ENCODE peak calls at places on chromosomes 5 and 9, in ten cellular contexts. S is MG63; B is PC-3; M is naive thymus-derived CD4-positive, alpha-beta T cell; L is mesendoderm; T is astrocyte; Q is mesenchymal stem cell; P is effector memory CD4-positive, alpha-beta T cell; I is tibial artery; J is H1. Z is an unnamed sample. For H3K27me3, the result is how much of the 10 kb centered on the place peaks cover.

GRCh38 chr9:115117999-115118470 is at the start of gene TNC:
- DNase-seq in J (peak), M (no peak), T (peak), B (peak), S (peak), L (peak), P (no peak), I (peak), Q (peak), Z (peak)

GRCh38 chr5:110968246-110969005 is 103.1 kb upstream of the TSLP start:
- DNase-seq in T (peak), M (no peak), Q (no peak), S (no peak), B (peak), J (no peak), L (no peak), I (no peak), P (no peak), Z (no peak)

GRCh38 chr9:121675969-121676822 is 24.8 kb downstream of the DAB2IP start:
- DNase-seq in T (no peak), J (no peak), S (no peak), B (no peak), M (no peak), P (no peak), Q (peak), I (no peak), L (no peak), Z (no peak)

GRCh38 chr5:130692766-130693165 is 472.3 kb downstream of the HINT1 start:
- DNase-seq in Q (no peak), S (no peak), T (no peak), L (no peak), M (no peak), I (no peak), B (peak), J (no peak), P (no peak), Z (no peak)

GRCh38 chr5:94693043-94693822 is 74.8 kb downstream of the SLF1 start:
- DNase-seq in I (no peak), Q (peak), P (no peak), M (peak), T (peak), B (peak), L (peak), J (no peak), S (peak), Z (peak)

GRCh38 chr5:5330723-5331530 is 91.5 kb upstream of the ICE1 start:
- DNase-seq in T (peak), M (no peak), Q (peak), B (no peak), L (no peak), S (no peak), J (no peak), P (no peak), I (no peak), Z (no peak)

GRCh38 chr9:32500768-32501167 is 25.2 kb downstream of the RIGI start:
- DNase-seq in I (no peak), J (no peak), B (peak), L (no peak), P (no peak), T (peak), Q (peak), S (no peak), M (no peak), Z (no peak)

GRCh38 chr9:128829477-128830251 is at the start of gene SPOUT1:
- DNase-seq in T (peak), B (peak), I (peak), S (peak), J (peak), M (peak), L (peak), Q (peak), P (peak), Z (peak)

GRCh38 chr9:109817846-109818472 is 38.0 kb downstream of the PALM2AKAP2 start:
- DNase-seq in I (peak), Q (peak), T (peak), J (peak), L (peak), P (no peak), M (no peak), S (peak), B (peak), Z (peak)

GRCh38 chr5:176176231-176176630 is 62.0 kb upstream of the SIMC1 start:
- DNase-seq in P (no peak), Q (no peak), L (no peak), T (no peak), B (no peak), S (no peak), J (no peak), M (no peak), I (no peak), Z (no peak)

GRCh38 chr5:152907488-152908245 is 502.6 kb upstream of the NMUR2 start:
- DNase-seq in B (no peak), J (no peak), P (no peak), S (no peak), I (no peak), L (no peak), M (no peak), Q (no peak), T (no peak), Z (no peak)

GRCh38 chr5:106290841-106291240 is 1379.9 kb downstream of the EFNA5 start:
- DNase-seq in Q (no peak), M (no peak), T (peak), B (peak), P (no peak), L (no peak), I (no peak), J (no peak), S (no peak), Z (no peak)

GRCh38 chr9:27412963-27413362 is 111.1 kb upstream of the IFNK start:
- DNase-seq in M (no peak), S (no peak), J (no peak), I (no peak), T (no peak), L (no peak), P (no peak), Q (no peak), B (no peak), Z (no peak)

GRCh38 chr5:135031146-135031812 is 2.7 kb downstream of the PITX1 start:
- DNase-seq in S (no peak), J (peak), T (no peak), I (no peak), Q (peak), L (peak), P (no peak), M (peak), B (no peak), Z (no peak)

GRCh38 chr9:136663311-136663679 is 579 bp downstream of the EGFL7 start:
- DNase-seq in Q (no peak), B (no peak), T (no peak), S (no peak), J (no peak), L (no peak), P (no peak), M (no peak), I (no peak), Z (no peak)

GRCh38 chr5:14144586-14145355 is 1.6 kb downstream of the TRIO start:
- DNase-seq in Q (peak), J (peak), S (peak), L (peak), T (no peak), M (peak), I (peak), P (peak), B (peak), Z (no peak)

GRCh38 chr9:22214497-22215031 is 205.5 kb upstream of the CDKN2B start:
- DNase-seq in I (no peak), M (no peak), B (peak), J (no peak), L (no peak), P (no peak), Q (peak), T (peak), S (no peak), Z (no peak)

GRCh38 chr9:91832322-91832721 is 117.7 kb downstream of the ROR2 start:
- DNase-seq in J (no peak), I (peak), L (no peak), T (no peak), B (no peak), Q (no peak), P (no peak), S (no peak), M (no peak), Z (no peak)

GRCh38 chr9:91750343-91750742 is 199.7 kb downstream of the ROR2 start:
- DNase-seq in L (no peak), S (no peak), T (no peak), I (no peak), B (peak), Q (no peak), P (no peak), M (no peak), J (no peak), Z (no peak)

GRCh38 chr9:26112724-26113123 is 434.5 kb upstream of the TUSC1 start:
- DNase-seq in L (no peak), P (no peak), I (no peak), J (no peak), S (no peak), M (no peak), T (peak), Q (no peak), B (peak), Z (no peak)

GRCh38 chr5:37938086-37938852 is 98.4 kb upstream of the GDNF start:
- DNase-seq in P (no peak), T (no peak), S (no peak), L (no peak), I (no peak), J (no peak), Q (no peak), M (no peak), B (no peak), Z (no peak)

GRCh38 chr9:92525306-92525705 is 10.5 kb downstream of the ECM2 start:
- DNase-seq in M (no peak), I (no peak), L (no peak), S (no peak), B (peak), T (peak), P (no peak), J (no peak), Q (peak), Z (no peak)

GRCh38 chr9:84617415-84617814 is 52.1 kb upstream of the NTRK2 start:
- DNase-seq in I (no peak), P (no peak), L (no peak), M (no peak), S (no peak), J (no peak), B (no peak), Q (no peak), T (no peak), Z (no peak)

GRCh38 chr9:116269250-116269649 is 115.7 kb downstream of the PAPPA start:
- DNase-seq in S (peak), T (peak), M (no peak), P (no peak), Q (peak), I (no peak), J (no peak), B (peak), L (no peak), Z (no peak)

GRCh38 chr5:26487553-26487952 is 550.8 kb downstream of the CDH9 start:
- DNase-seq in M (no peak), I (no peak), B (no peak), J (no peak), T (no peak), Q (no peak), L (peak), S (no peak), P (no peak), Z (no peak)

GRCh38 chr9:6581266-6581665 is 64.3 kb downstream of the GLDC start:
- DNase-seq in P (no peak), J (no peak), S (no peak), B (no peak), Q (no peak), M (no peak), L (no peak), I (no peak), T (no peak), Z (no peak)

GRCh38 chr9:84349706-84350105 is 9.1 kb upstream of the SLC28A3 start:
- DNase-seq in J (no peak), S (no peak), M (no peak), P (no peak), L (no peak), T (no peak), I (no peak), B (peak), Q (peak), Z (no peak)

GRCh38 chr5:140327589-140327988 is 18.8 kb downstream of the HBEGF start:
- DNase-seq in I (no peak), M (no peak), L (peak), Q (peak), T (no peak), S (no peak), P (no peak), B (peak), J (no peak), Z (no peak)

GRCh38 chr5:115549154-115549553 is 4.6 kb upstream of the FEM1C start:
- DNase-seq in J (peak), Q (no peak), M (no peak), P (peak), L (peak), T (no peak), S (no peak), I (no peak), B (peak), Z (no peak)

GRCh38 chr9:108645520-108645919 is 210.3 kb downstream of the ACTL7B start:
- DNase-seq in J (no peak), B (no peak), S (no peak), Q (no peak), T (peak), I (no peak), M (no peak), L (no peak), P (no peak), Z (no peak)

GRCh38 chr5:16313761-16314160 is 134.2 kb upstream of the MARCHF11 start:
- DNase-seq in B (no peak), Q (no peak), J (no peak), T (no peak), I (no peak), S (no peak), M (no peak), L (no peak), P (no peak), Z (no peak)

GRCh38 chr5:172603425-172603824 is 37.6 kb upstream of the NEURL1B start:
- DNase-seq in J (no peak), I (peak), S (no peak), T (peak), M (no peak), L (no peak), B (no peak), P (no peak), Q (peak), Z (peak)

GRCh38 chr5:37637165-37637845 is 202.5 kb downstream of the GDNF start:
- DNase-seq in P (no peak), Q (peak), B (peak), I (no peak), J (no peak), T (peak), S (peak), L (no peak), M (no peak), Z (peak)

GRCh38 chr9:115847245-115847644 is 306.3 kb upstream of the PAPPA start:
- DNase-seq in Q (peak), I (no peak), L (no peak), S (no peak), J (no peak), B (peak), T (peak), P (no peak), M (no peak), Z (peak)

GRCh38 chr9:112384219-112384618 is 4.3 kb downstream of the HSDL2 start:
- DNase-seq in M (no peak), I (no peak), J (no peak), T (no peak), P (no peak), B (no peak), S (no peak), Q (no peak), L (no peak), Z (no peak)

GRCh38 chr9:96158147-96158546 is 143.8 kb downstream of the HSD17B3 start:
- DNase-seq in L (no peak), P (no peak), S (no peak), B (no peak), J (no peak), M (no peak), Q (no peak), T (no peak), I (no peak), Z (no peak)

GRCh38 chr9:96156151-96156550 is 145.8 kb downstream of the HSD17B3 start:
- DNase-seq in T (no peak), Q (no peak), J (no peak), L (no peak), M (no peak), I (no peak), S (no peak), P (no peak), B (no peak), Z (no peak)

GRCh38 chr9:96156578-96156977 is 145.4 kb downstream of the HSD17B3 start:
- DNase-seq in S (no peak), B (no peak), T (no peak), P (no peak), M (no peak), I (no peak), L (no peak), J (no peak), Q (no peak), Z (no peak)

GRCh38 chr9:96158909-96159575 is 142.9 kb downstream of the HSD17B3 start:
- DNase-seq in L (no peak), B (peak), J (no peak), M (no peak), S (no peak), T (peak), I (no peak), P (no peak), Q (no peak), Z (no peak)

GRCh38 chr9:96157675-96158074 is 144.3 kb downstream of the HSD17B3 start:
- DNase-seq in T (no peak), L (no peak), M (no peak), P (no peak), Q (no peak), S (no peak), B (no peak), I (no peak), J (no peak), Z (no peak)
- H3K27me3 ChIP-seq in T (under half), L (under half), M (under half), P (under half), Q (under half), S (under half), B (under half), I (under half), J (under half), Z (under half)

GRCh38 chr5:161546463-161547301 is at the start of gene GABRB2:
- DNase-seq in Q (peak), B (no peak), P (no peak), J (peak), L (peak), I (no peak), T (peak), M (no peak), S (peak), Z (no peak)
- H3K27me3 ChIP-seq in Q (half or more), B (under half), P (under half), J (half or more), L (under half), I (half or more), T (under half), M (under half), S (under half), Z (under half)

DNA sequence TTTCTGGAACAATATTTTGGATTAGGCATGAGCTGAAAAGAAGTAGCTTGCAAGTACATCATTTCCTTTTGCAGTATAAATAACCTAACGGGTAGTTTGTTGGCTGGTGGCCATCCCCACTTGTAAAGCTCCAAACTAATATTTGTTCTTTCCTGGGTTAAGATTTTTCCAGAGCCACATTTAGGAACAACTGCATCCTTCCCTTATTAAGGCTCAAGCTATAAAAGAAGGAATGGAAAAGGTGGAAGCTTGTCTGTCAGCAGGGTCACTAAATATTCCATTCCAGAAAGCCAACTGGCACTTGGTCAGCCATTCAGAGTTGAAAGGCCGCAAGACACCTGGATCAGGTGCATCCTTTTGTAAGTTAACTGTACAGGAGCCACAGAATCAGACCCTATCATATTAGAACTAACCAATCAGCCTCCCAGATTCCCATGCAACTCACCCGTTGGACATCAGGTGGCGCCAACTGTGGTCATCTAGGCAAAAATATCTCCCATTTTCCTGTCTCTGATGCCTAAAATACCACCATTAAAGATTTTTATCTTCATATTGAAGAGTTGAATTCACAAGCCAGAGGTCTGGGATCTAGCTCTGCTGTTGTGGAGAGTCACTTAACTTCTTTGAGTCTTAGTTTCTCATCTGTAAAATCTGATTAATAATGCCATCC is 82.9 kb downstream of the PTCD2 start:
- DNase-seq in Q (no peak), B (peak), P (no peak), S (no peak), M (no peak), L (peak), T (no peak), I (peak), J (peak), Z (no peak)
- H3K27me3 ChIP-seq in Q (under half), B (under half), P (under half), S (under half), M (under half), L (under half), T (under half), I (under half), J (under half), Z (under half)

GRCh38 chr5:157157492-157157891 is 8.6 kb downstream of the GARIN3 start:
- DNase-seq in I (no peak), Q (no peak), J (no peak), B (no peak), T (no peak), P (no peak), S (no peak), M (no peak), L (no peak), Z (no peak)
- H3K27me3 ChIP-seq in I (under half), Q (under half), J (under half), B (half or more), T (under half), P (under half), S (under half), M (under half), L (under half), Z (under half)

GRCh38 chr5:2169417-2169787 is 286.7 kb upstream of the IRX4 start:
- DNase-seq in S (no peak), Q (no peak), T (no peak), L (no peak), I (peak), B (no peak), P (no peak), J (no peak), M (no peak), Z (no peak)

GRCh38 chr5:2167671-2168070 is 284.9 kb upstream of the IRX4 start:
- DNase-seq in J (no peak), S (no peak), P (no peak), B (no peak), M (no peak), I (peak), Q (no peak), T (no peak), L (no peak), Z (no peak)

GRCh38 chr5:2169862-2170820 is 287.4 kb upstream of the IRX4 start:
- DNase-seq in J (no peak), I (peak), P (no peak), L (no peak), M (no peak), S (peak), T (no peak), B (no peak), Q (no peak), Z (no peak)

GRCh38 chr5:2166979-2167377 is 284.3 kb upstream of the IRX4 start:
- DNase-seq in S (no peak), Q (no peak), P (no peak), J (no peak), I (peak), L (no peak), M (no peak), B (no peak), T (no peak), Z (no peak)

GRCh38 chr5:2168601-2169416 is 286.1 kb upstream of the IRX4 start:
- DNase-seq in B (no peak), S (no peak), Q (no peak), M (no peak), J (no peak), T (no peak), P (no peak), L (no peak), I (peak), Z (no peak)
- H3K27me3 ChIP-seq in B (half or more), S (under half), Q (half or more), M (under half), J (under half), T (under half), P (under half), L (under half), I (under half), Z (under half)

DNA sequence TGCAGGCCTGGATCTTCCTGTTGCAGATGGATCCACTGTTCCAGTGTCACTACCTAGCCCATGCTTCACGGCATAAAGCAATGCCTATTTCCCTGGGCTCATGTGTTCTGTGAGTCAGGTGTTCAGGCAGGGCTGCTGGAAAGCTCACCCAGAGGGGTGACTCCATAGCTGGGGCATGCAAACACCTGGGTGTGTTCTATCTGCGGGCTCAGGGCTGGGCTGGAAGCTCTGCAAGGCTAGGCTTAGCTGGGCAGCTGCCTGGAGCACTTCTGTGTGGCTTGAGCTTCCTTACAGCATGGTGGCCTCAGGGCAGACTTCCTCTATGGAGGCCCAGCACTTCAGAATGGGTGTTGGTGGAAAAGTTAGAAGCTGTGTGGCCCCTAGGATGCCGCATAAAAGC is 139.9 kb downstream of the GADD45G start:
- DNase-seq in P (no peak), S (no peak), T (no peak), J (no peak), I (no peak), M (no peak), L (peak), Q (no peak), B (peak), Z (no peak)
- H3K27me3 ChIP-seq in P (under half), S (under half), T (under half), J (under half), I (under half), M (under half), L (under half), Q (under half), B (under half), Z (under half)

GRCh38 chr5:6434737-6435136 is 13.9 kb upstream of the UBE2QL1 start:
- DNase-seq in S (no peak), J (no peak), P (no peak), M (no peak), I (no peak), T (no peak), Q (no peak), L (no peak), B (no peak), Z (no peak)
- H3K27me3 ChIP-seq in S (under half), J (under half), P (under half), M (under half), I (under half), T (under half), Q (under half), L (under half), B (under half), Z (under half)

GRCh38 chr9:133278161-133279131 is 3.4 kb upstream of the ABO start:
- DNase-seq in B (no peak), Q (no peak), I (no peak), S (no peak), M (no peak), T (no peak), J (no peak), L (peak), P (no peak), Z (no peak)
- H3K27me3 ChIP-seq in B (under half), Q (half or more), I (half or more), S (under half), M (under half), T (under half), J (under half), L (under half), P (under half), Z (half or more)

GRCh38 chr9:134899168-134899567 is 18.5 kb downstream of the FCN1 start:
- DNase-seq in T (no peak), J (no peak), Q (no peak), L (no peak), I (no peak), S (no peak), M (no peak), B (no peak), P (no peak), Z (no peak)
- H3K27me3 ChIP-seq in T (under half), J (under half), Q (under half), L (under half), I (under half), S (under half), M (under half), B (under half), P (under half), Z (under half)

Z was measured in AG04450.